ENCODE peak calls at places on chromosomes 2 and 18, in six cellular contexts. T is H1, S is GM12878, Z is GM12891, O is HepG2, E is K562. V is an unnamed sample.
A peak's percentile ranks its signal among the peaks of the same experiment; 100 is the strongest.

GRCh38 chr2:129761569-129762021 is 217.9 kb upstream of the RAB6C start:
- DNase-seq in O (no peak), Z (no peak), E (no peak), T (no peak), S (no peak), V (no peak)

GRCh38 chr2:8452979-8453903 is 228.6 kb upstream of the ID2 start:
- DNase-seq in S (no peak), E (peak; percentile 16), T (no peak), O (peak; percentile 15), Z (no peak), V (no peak)

GRCh38 chr2:65070172-65070830 is 14.1 kb downstream of the CEP68 start:
- DNase-seq in Z (no peak), S (no peak), O (peak; percentile 84), E (no peak), T (no peak), V (no peak)

GRCh38 chr18:5626130-5626880 is 82.5 kb upstream of the EPB41L3 start:
- DNase-seq in S (no peak), O (no peak), T (no peak), E (no peak), Z (no peak), V (no peak)

GRCh38 chr18:77254711-77255110 is 5.1 kb downstream of the GALR1 start:
- DNase-seq in S (no peak), T (no peak), E (no peak), Z (no peak), O (no peak), V (no peak)

GRCh38 chr2:15730545-15731212 is 139.0 kb downstream of the DDX1 start:
- DNase-seq in T (no peak), Z (no peak), E (peak; percentile 86), S (peak; percentile 19), O (peak; percentile 80), V (no peak)

GRCh38 chr18:37336568-37337285 is 228.9 kb downstream of the CELF4 start:
- DNase-seq in O (no peak), E (no peak), T (no peak), S (no peak), Z (no peak), V (no peak)

GRCh38 chr2:73059106-73059505 is 12.4 kb downstream of the SFXN5 start:
- DNase-seq in T (no peak), O (no peak), S (no peak), Z (no peak), E (no peak), V (no peak)

GRCh38 chr2:181306785-181307184 is 150.4 kb upstream of the ITGA4 start:
- DNase-seq in T (no peak), O (no peak), S (no peak), E (no peak), Z (no peak), V (no peak)

GRCh38 chr2:102143450-102143985 is 972 bp downstream of the IL1R1 start:
- DNase-seq in O (peak; percentile 47), E (peak; percentile 61), Z (no peak), T (no peak), S (no peak), V (no peak)

GRCh38 chr2:200357845-200358244 is 51.4 kb downstream of the SPATS2L start:
- DNase-seq in Z (no peak), O (no peak), T (no peak), S (no peak), E (no peak), V (no peak)

GRCh38 chr18:10419420-10420103 is 34.9 kb upstream of the APCDD1 start:
- DNase-seq in E (peak; percentile 55), S (no peak), Z (no peak), T (no peak), O (no peak), V (no peak)

GRCh38 chr2:26456701-26457224 is 21.2 kb downstream of the OTOF start:
- DNase-seq in T (peak; percentile 40), Z (no peak), O (peak; percentile 82), E (no peak), S (no peak), V (no peak)

GRCh38 chr2:15939556-15939853 is 845 bp upstream of the MYCN start:
- DNase-seq in S (no peak), E (peak; percentile 72), Z (peak; percentile 56), O (no peak), T (no peak), V (peak; percentile 52)

GRCh38 chr18:12296087-12296403 is 12.0 kb upstream of the TUBB6 start:
- DNase-seq in O (no peak), Z (no peak), S (no peak), T (no peak), E (peak; percentile 77), V (no peak)

GRCh38 chr2:126832038-126832437 is 66.7 kb upstream of the TEX51 start:
- DNase-seq in O (no peak), T (no peak), E (no peak), Z (no peak), S (no peak), V (no peak)

GRCh38 chr2:157813477-157813876 is 62.7 kb downstream of the ACVR1 start:
- DNase-seq in T (no peak), O (no peak), E (no peak), S (no peak), Z (no peak), V (no peak)

GRCh38 chr2:11899264-11899818 is 152.9 kb downstream of the LPIN1 start:
- DNase-seq in O (no peak), T (no peak), E (no peak), Z (no peak), S (no peak), V (no peak)

GRCh38 chr2:236176417-236176816 is 8.2 kb upstream of the GBX2 start:
- DNase-seq in T (peak; percentile 58), E (peak; percentile 64), Z (no peak), O (peak; percentile 64), S (no peak), V (no peak)

GRCh38 chr2:120737802-120738516 is 2.3 kb downstream of the GLI2 start:
- DNase-seq in S (no peak), E (no peak), O (no peak), T (peak; percentile 67), Z (no peak), V (no peak)

GRCh38 chr18:77089796-77090285 is 42.7 kb downstream of the MBP start:
- DNase-seq in O (no peak), E (no peak), S (no peak), T (no peak), Z (no peak), V (no peak)

GRCh38 chr2:219509780-219510511 is 4.3 kb upstream of the ASIC4 start:
- DNase-seq in O (peak; percentile 60), T (peak; percentile 91), S (no peak), Z (peak; percentile 70), E (peak; percentile 95), V (peak; percentile 67)
- TF ChIP-seq TAF1 in O (no peak), T (no peak), S (no peak), Z (no peak), E (no peak), V (no peak)

GRCh38 chr2:67311536-67311935 is 85.6 kb upstream of the ETAA1 start:
- DNase-seq in T (no peak), E (no peak), Z (no peak), S (no peak), O (no peak), V (no peak)

GRCh38 chr2:67309281-67309680 is 87.9 kb upstream of the ETAA1 start:
- DNase-seq in O (peak; percentile 89), S (no peak), E (no peak), T (no peak), Z (no peak), V (no peak)

GRCh38 chr2:67318014-67318413 is 79.1 kb upstream of the ETAA1 start:
- DNase-seq in E (no peak), Z (no peak), O (no peak), S (no peak), T (no peak), V (no peak)

GRCh38 chr2:67318966-67319590 is 78.1 kb upstream of the ETAA1 start:
- DNase-seq in E (no peak), T (no peak), O (no peak), S (no peak), Z (no peak), V (no peak)

GRCh38 chr2:67313536-67313935 is 83.6 kb upstream of the ETAA1 start:
- DNase-seq in T (no peak), O (no peak), Z (no peak), S (no peak), E (no peak), V (no peak)
- TF ChIP-seq POLR2A in T (no peak), O (no peak), Z (no peak), S (no peak), E (no peak), V (no peak)

GRCh38 chr18:13628211-13628610 is 98.1 kb downstream of the FAM210A start:
- DNase-seq in Z (no peak), T (no peak), O (no peak), S (no peak), E (no peak), V (no peak)
- TF ChIP-seq POLR2AphosphoS5 in Z (no peak), T (no peak), O (no peak), S (no peak), E (no peak), V (no peak)

DNA sequence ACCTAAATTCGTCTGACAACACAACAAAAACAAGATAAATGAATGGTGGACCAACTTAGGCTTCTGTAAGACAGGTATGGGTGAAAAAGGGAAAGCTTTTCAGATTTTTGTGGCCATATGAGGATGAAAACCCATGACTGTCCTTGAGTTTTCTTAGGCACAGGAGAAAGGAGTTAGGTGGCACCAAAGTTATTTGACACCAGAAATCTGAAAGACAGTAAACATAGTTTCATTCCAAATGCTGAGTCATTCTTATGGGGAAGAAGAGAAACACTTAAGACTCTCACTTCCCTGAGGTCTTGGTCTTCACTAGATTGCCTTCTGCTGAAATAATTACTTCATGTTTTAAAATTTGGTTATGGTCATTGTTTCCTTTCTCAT is 5.2 kb upstream of the GPD2 start:
- DNase-seq in S (peak; percentile 75), T (no peak), E (peak; percentile 68), Z (peak; percentile 31), O (no peak), V (peak; percentile 15)
- TF ChIP-seq TAF1 in S (no peak), T (no peak), E (no peak), Z (no peak), O (no peak), V (no peak)

DNA sequence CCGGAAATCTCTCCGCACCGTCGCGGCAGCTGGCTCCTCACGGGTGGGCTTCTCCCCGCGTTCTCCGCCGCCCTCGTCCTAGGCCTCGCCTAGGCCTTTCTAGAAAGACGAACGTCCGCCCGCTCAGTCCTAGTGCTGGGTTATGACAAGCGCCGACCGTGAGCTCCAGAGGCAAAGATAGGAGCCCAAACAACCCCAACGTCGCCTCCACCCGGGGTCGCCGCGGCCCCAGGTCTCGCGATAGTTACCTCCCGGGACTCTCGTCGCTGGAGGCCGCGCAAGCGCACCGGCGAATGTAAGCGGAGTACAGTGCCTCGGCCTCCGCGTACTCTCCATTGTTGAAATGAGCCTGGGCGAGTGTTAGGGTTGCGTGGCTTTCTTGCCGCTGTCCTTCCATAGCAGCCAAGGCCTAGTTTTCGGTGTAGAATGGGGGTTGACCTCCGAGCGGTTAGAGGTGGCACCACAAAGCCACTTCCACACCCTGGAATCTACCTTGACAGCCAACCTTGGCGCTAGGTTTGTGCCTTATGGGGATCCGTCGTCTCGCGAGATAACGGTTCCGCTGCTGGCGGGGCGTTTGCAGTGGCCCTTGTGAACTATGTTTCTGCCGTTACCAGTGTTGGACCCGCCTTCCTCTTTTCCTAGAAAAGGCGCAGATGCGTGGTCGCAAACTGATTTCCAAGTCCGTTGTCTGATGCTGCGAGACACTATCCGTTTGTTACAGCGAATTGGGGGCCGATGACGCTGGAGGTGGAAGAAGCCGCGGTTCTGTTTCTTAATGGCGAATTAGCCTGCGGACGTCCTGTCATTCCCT is at the start of gene TTC32:
- DNase-seq in T (peak; percentile 96), S (peak; percentile 82), O (peak; percentile 95), Z (peak; percentile 64), E (peak; percentile 97), V (peak; percentile 73)
- TF ChIP-seq POLR2A in T (no peak), S (peak; percentile 98), O (peak; percentile 86), Z (peak; percentile 91), E (peak; percentile 96), V (peak; percentile 95)